ENCODE peak calls at places on chromosomes 1 and 21, in four cellular contexts. One of them, this sample, is unnamed.

GRCh38 chr1:85569122-85569521 is 11.4 kb upstream of the CCN1 start:
- DNase-seq in neuronal stem cell: no peak
- DNase-seq in mesendoderm: no peak
- DNase-seq in mesenchymal stem cell: peak; percentile 87
- DNase-seq in this sample: peak; percentile 90

GRCh38 chr1:7002728-7003127 is 217.5 kb downstream of the CAMTA1 start:
- DNase-seq in neuronal stem cell: no peak
- DNase-seq in mesendoderm: peak; percentile 11
- DNase-seq in mesenchymal stem cell: no peak
- DNase-seq in this sample: no peak

GRCh38 chr1:45205000-45205909 is 1.1 kb downstream of the ZSWIM5 start:
- DNase-seq in neuronal stem cell: peak; percentile 62
- DNase-seq in mesendoderm: peak; percentile 65
- DNase-seq in mesenchymal stem cell: peak; percentile 45
- DNase-seq in this sample: peak; percentile 34

GRCh38 chr21:36756527-36756926 is 57.6 kb downstream of the SIM2 start:
- DNase-seq in neuronal stem cell: no peak
- DNase-seq in mesendoderm: peak; percentile 49
- DNase-seq in mesenchymal stem cell: peak; percentile 90
- DNase-seq in this sample: peak; percentile 83

GRCh38 chr1:227318852-227319607 is 738 bp upstream of the CDC42BPA start:
- DNase-seq in neuronal stem cell: peak; percentile 64
- DNase-seq in mesendoderm: peak; percentile 96
- DNase-seq in mesenchymal stem cell: peak; percentile 79
- DNase-seq in this sample: peak; percentile 56

GRCh38 chr1:4736254-4736653 is 81.8 kb downstream of the AJAP1 start:
- DNase-seq in neuronal stem cell: no peak
- DNase-seq in mesendoderm: no peak
- DNase-seq in mesenchymal stem cell: no peak
- DNase-seq in this sample: no peak

GRCh38 chr1:156801409-156802121 is 15.1 kb downstream of the SH2D2A start:
- DNase-seq in neuronal stem cell: no peak
- DNase-seq in mesendoderm: no peak
- DNase-seq in mesenchymal stem cell: peak; percentile 36
- DNase-seq in this sample: peak; percentile 54

GRCh38 chr1:229275005-229275404 is 4.1 kb downstream of the RAB4A start:
- DNase-seq in neuronal stem cell: no peak
- DNase-seq in mesendoderm: no peak
- DNase-seq in mesenchymal stem cell: no peak
- DNase-seq in this sample: no peak

GRCh38 chr1:36083635-36084501 is at the start of gene TEKT2:
- DNase-seq in neuronal stem cell: peak; percentile 89
- DNase-seq in mesendoderm: peak; percentile 88
- DNase-seq in mesenchymal stem cell: peak; percentile 76
- DNase-seq in this sample: no peak

GRCh38 chr21:35658242-35658641 is 402.1 kb downstream of the SETD4 start:
- DNase-seq in neuronal stem cell: no peak
- DNase-seq in mesendoderm: no peak
- DNase-seq in mesenchymal stem cell: peak; percentile 17
- DNase-seq in this sample: peak; percentile 89

GRCh38 chr1:248404024-248404423 is 1.2 kb downstream of the OR2T1 start:
- DNase-seq in neuronal stem cell: peak; percentile 38
- DNase-seq in mesendoderm: peak; percentile 72
- DNase-seq in mesenchymal stem cell: peak; percentile 14
- DNase-seq in this sample: peak; percentile 19

GRCh38 chr1:57024855-57025254 is 59.0 kb upstream of the C8B start:
- DNase-seq in neuronal stem cell: no peak
- DNase-seq in mesendoderm: no peak
- DNase-seq in mesenchymal stem cell: no peak
- DNase-seq in this sample: no peak

GRCh38 chr1:84164567-84165021 is 20.5 kb downstream of the PRKACB start:
- DNase-seq in neuronal stem cell: no peak
- DNase-seq in mesendoderm: no peak
- DNase-seq in mesenchymal stem cell: no peak
- DNase-seq in this sample: no peak

GRCh38 chr1:66207484-66207883 is 326.5 kb upstream of the SGIP1 start:
- DNase-seq in neuronal stem cell: no peak
- DNase-seq in mesendoderm: no peak
- DNase-seq in mesenchymal stem cell: peak; percentile 29
- DNase-seq in this sample: peak; percentile 73

GRCh38 chr1:27529638-27530018 is 39.7 kb upstream of the WASF2 start:
- DNase-seq in neuronal stem cell: no peak
- DNase-seq in mesendoderm: no peak
- DNase-seq in mesenchymal stem cell: no peak
- DNase-seq in this sample: no peak

GRCh38 chr1:46522184-46522968 is 29.1 kb downstream of the KNCN start:
- DNase-seq in neuronal stem cell: no peak
- DNase-seq in mesendoderm: no peak
- DNase-seq in mesenchymal stem cell: no peak
- DNase-seq in this sample: peak; percentile 45

GRCh38 chr1:157948547-157949152 is 44.8 kb upstream of the KIRREL1 start:
- DNase-seq in neuronal stem cell: peak; percentile 46
- DNase-seq in mesendoderm: peak; percentile 88
- DNase-seq in mesenchymal stem cell: peak; percentile 20
- DNase-seq in this sample: peak; percentile 42

GRCh38 chr21:45618287-45618686 is 25.2 kb upstream of the PCBP3 start:
- DNase-seq in neuronal stem cell: no peak
- DNase-seq in mesendoderm: no peak
- DNase-seq in mesenchymal stem cell: peak; percentile 41
- DNase-seq in this sample: peak; percentile 47

GRCh38 chr1:205512059-205513045 is 7.9 kb downstream of the CDK18 start:
- DNase-seq in neuronal stem cell: no peak
- DNase-seq in mesendoderm: peak; percentile 48
- DNase-seq in mesenchymal stem cell: no peak
- DNase-seq in this sample: peak; percentile 11

GRCh38 chr1:1179983-1180861 is 6.5 kb downstream of the TTLL10 start:
- DNase-seq in neuronal stem cell: no peak
- DNase-seq in mesendoderm: no peak
- DNase-seq in mesenchymal stem cell: no peak
- DNase-seq in this sample: no peak

GRCh38 chr1:248152056-248152827 is 7.3 kb downstream of the OR2M5 start:
- DNase-seq in neuronal stem cell: no peak
- DNase-seq in mesendoderm: no peak
- DNase-seq in mesenchymal stem cell: no peak
- DNase-seq in this sample: no peak

GRCh38 chr1:83547903-83548302 is 451.0 kb downstream of the TTLL7 start:
- DNase-seq in neuronal stem cell: no peak
- DNase-seq in mesendoderm: no peak
- DNase-seq in mesenchymal stem cell: no peak
- DNase-seq in this sample: peak; percentile 2

GRCh38 chr1:231603598-231604275 is 22.9 kb upstream of the DISC1 start:
- DNase-seq in neuronal stem cell: peak; percentile 42
- DNase-seq in mesendoderm: peak; percentile 77
- DNase-seq in mesenchymal stem cell: peak; percentile 81
- DNase-seq in this sample: peak; percentile 54

GRCh38 chr21:15009964-15010363 is 54.8 kb downstream of the NRIP1 start:
- DNase-seq in neuronal stem cell: no peak
- DNase-seq in mesendoderm: no peak
- DNase-seq in mesenchymal stem cell: no peak
- DNase-seq in this sample: peak; percentile 91

GRCh38 chr1:32759521-32759980 is 57.0 kb upstream of the SYNC start:
- DNase-seq in neuronal stem cell: no peak
- DNase-seq in mesendoderm: peak; percentile 68
- DNase-seq in mesenchymal stem cell: no peak
- DNase-seq in this sample: no peak

GRCh38 chr1:168476588-168477379 is 67.0 kb downstream of the XCL2 start:
- DNase-seq in neuronal stem cell: no peak
- DNase-seq in mesendoderm: peak; percentile 53
- DNase-seq in mesenchymal stem cell: no peak
- DNase-seq in this sample: no peak

GRCh38 chr1:87219626-87220025 is 109.1 kb upstream of the LMO4 start:
- DNase-seq in neuronal stem cell: no peak
- DNase-seq in mesendoderm: no peak
- DNase-seq in mesenchymal stem cell: no peak
- DNase-seq in this sample: no peak

GRCh38 chr1:62782197-62782886 is 1.6 kb upstream of the ATG4C start:
- DNase-seq in neuronal stem cell: no peak
- DNase-seq in mesendoderm: no peak
- DNase-seq in mesenchymal stem cell: peak; percentile 67
- DNase-seq in this sample: peak; percentile 66

GRCh38 chr1:43861337-43861736 is 72.3 kb upstream of the ARTN start:
- DNase-seq in neuronal stem cell: no peak
- DNase-seq in mesendoderm: no peak
- DNase-seq in mesenchymal stem cell: peak; percentile 41
- DNase-seq in this sample: peak; percentile 79

GRCh38 chr1:30303387-30303786 is 420.0 kb downstream of the MATN1 start:
- DNase-seq in neuronal stem cell: no peak
- DNase-seq in mesendoderm: no peak
- DNase-seq in mesenchymal stem cell: no peak
- DNase-seq in this sample: no peak

GRCh38 chr1:58438468-58438867 is 108.1 kb downstream of the OMA1 start:
- DNase-seq in neuronal stem cell: no peak
- DNase-seq in mesendoderm: no peak
- DNase-seq in mesenchymal stem cell: no peak
- DNase-seq in this sample: no peak

GRCh38 chr1:202586018-202586821 is 124.0 kb downstream of the SYT2 start:
- DNase-seq in neuronal stem cell: no peak
- DNase-seq in mesendoderm: peak; percentile 88
- DNase-seq in mesenchymal stem cell: peak; percentile 68
- DNase-seq in this sample: peak; percentile 38

GRCh38 chr1:69246109-69246508 is 321.6 kb upstream of the LRRC7 start:
- DNase-seq in neuronal stem cell: no peak
- DNase-seq in mesendoderm: peak; percentile 87
- DNase-seq in mesenchymal stem cell: no peak
- DNase-seq in this sample: no peak

GRCh38 chr1:185646202-185646683 is 87.9 kb upstream of the HMCN1 start:
- DNase-seq in neuronal stem cell: peak; percentile 81
- DNase-seq in mesendoderm: peak; percentile 99
- DNase-seq in mesenchymal stem cell: peak; percentile 91
- DNase-seq in this sample: peak; percentile 98

GRCh38 chr1:45423907-45424678 is 66.9 kb downstream of the TESK2 start:
- DNase-seq in neuronal stem cell: no peak
- DNase-seq in mesendoderm: no peak
- DNase-seq in mesenchymal stem cell: peak; percentile 71
- DNase-seq in this sample: peak; percentile 13

GRCh38 chr1:181192277-181192676 is 103.8 kb downstream of the IER5 start:
- DNase-seq in neuronal stem cell: no peak
- DNase-seq in mesendoderm: no peak
- DNase-seq in mesenchymal stem cell: no peak
- DNase-seq in this sample: no peak

DNA sequence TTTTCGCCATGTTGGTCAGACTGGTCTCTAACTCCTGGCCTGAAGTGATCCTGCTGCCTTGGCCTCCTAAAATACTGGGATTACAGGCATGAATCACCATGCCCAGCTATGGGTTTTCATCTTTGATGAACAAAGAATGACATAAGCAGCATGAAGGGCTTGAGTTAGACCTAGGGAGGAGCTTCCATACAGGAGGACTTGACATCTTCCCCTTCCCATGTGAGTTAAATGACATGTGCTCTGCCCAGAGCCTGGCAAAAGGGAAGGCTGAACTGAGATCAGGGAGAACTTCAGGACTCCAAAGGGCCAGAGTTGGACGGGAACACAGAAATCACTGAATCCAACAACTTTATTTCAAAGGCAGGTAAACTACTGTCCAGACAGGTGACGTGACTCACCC is 7.4 kb downstream of the NHLH1 start:
- DNase-seq in neuronal stem cell: no peak
- DNase-seq in mesendoderm: no peak
- DNase-seq in mesenchymal stem cell: no peak
- DNase-seq in this sample: no peak
- H2BK120ac ChIP-seq in neuronal stem cell: no peak overlapping the region
- H2BK120ac ChIP-seq in mesendoderm: no peak overlapping the region
- H2BK120ac ChIP-seq in mesenchymal stem cell: no peak overlapping the region
- H2BK120ac ChIP-seq in this sample: no peak overlapping the region

GRCh38 chr1:116666090-116666489 is 1.4 kb downstream of the IGSF3 start:
- DNase-seq in neuronal stem cell: no peak
- DNase-seq in mesendoderm: peak; percentile 56
- DNase-seq in mesenchymal stem cell: peak; percentile 11
- DNase-seq in this sample: no peak
- H3K4me3 ChIP-seq in neuronal stem cell: no peak overlapping the region
- H3K4me3 ChIP-seq in mesendoderm: no peak overlapping the region
- H3K4me3 ChIP-seq in mesenchymal stem cell: no peak overlapping the region
- H3K4me3 ChIP-seq in this sample: no peak overlapping the region

DNA sequence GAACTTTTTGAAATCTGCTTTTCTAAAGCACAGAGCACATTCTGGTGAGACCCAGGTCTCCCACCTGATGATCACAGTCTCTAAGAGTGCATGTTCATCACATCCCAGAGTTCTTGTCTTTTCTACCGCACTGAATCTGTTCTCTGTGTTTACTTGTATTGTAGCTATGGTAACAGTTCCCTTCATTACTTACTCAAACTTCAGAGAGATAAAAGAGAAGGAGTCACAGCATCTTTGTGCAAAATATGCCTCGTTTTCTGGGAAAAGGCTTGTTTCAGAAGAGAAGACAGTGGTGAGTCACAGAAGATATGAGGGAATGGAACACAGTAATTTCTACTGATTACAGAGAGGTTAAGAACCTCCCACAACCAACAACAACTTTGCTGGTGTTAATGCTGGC is 580.6 kb downstream of the PLA2G4A start:
- DNase-seq in neuronal stem cell: no peak
- DNase-seq in mesendoderm: peak; percentile 77
- DNase-seq in mesenchymal stem cell: peak; percentile 94
- DNase-seq in this sample: peak; percentile 73
- H2BK120ac ChIP-seq in neuronal stem cell: no peak overlapping the region
- H2BK120ac ChIP-seq in mesendoderm: peak overlapping the region; percentile 89
- H2BK120ac ChIP-seq in mesenchymal stem cell: no peak overlapping the region
- H2BK120ac ChIP-seq in this sample: peak overlapping the region; percentile 94

GRCh38 chr1:150018165-150018564 is 7.6 kb upstream of the OTUD7B start:
- DNase-seq in neuronal stem cell: no peak
- DNase-seq in mesendoderm: no peak
- DNase-seq in mesenchymal stem cell: no peak
- DNase-seq in this sample: no peak
- H3K4me3 ChIP-seq in neuronal stem cell: no peak overlapping the region
- H3K4me3 ChIP-seq in mesendoderm: no peak overlapping the region
- H3K4me3 ChIP-seq in mesenchymal stem cell: no peak overlapping the region
- H3K4me3 ChIP-seq in this sample: no peak overlapping the region

GRCh38 chr1:11981378-11982009 is 1.2 kb downstream of the MFN2 start:
- DNase-seq in neuronal stem cell: no peak
- DNase-seq in mesendoderm: no peak
- DNase-seq in mesenchymal stem cell: no peak
- DNase-seq in this sample: no peak

GRCh38 chr1:11979818-11980675 is at the start of gene MFN2:
- DNase-seq in neuronal stem cell: peak; percentile 97
- DNase-seq in mesendoderm: peak; percentile 99
- DNase-seq in mesenchymal stem cell: peak; percentile 98
- DNase-seq in this sample: peak; percentile 97

GRCh38 chr1:11979453-11979817 is 809 bp upstream of the MFN2 start:
- DNase-seq in neuronal stem cell: peak; percentile 5
- DNase-seq in mesendoderm: no peak
- DNase-seq in mesenchymal stem cell: no peak
- DNase-seq in this sample: no peak

GRCh38 chr1:11982010-11982392 is 1.8 kb downstream of the MFN2 start:
- DNase-seq in neuronal stem cell: no peak
- DNase-seq in mesendoderm: no peak
- DNase-seq in mesenchymal stem cell: no peak
- DNase-seq in this sample: peak; percentile 46

DNA sequence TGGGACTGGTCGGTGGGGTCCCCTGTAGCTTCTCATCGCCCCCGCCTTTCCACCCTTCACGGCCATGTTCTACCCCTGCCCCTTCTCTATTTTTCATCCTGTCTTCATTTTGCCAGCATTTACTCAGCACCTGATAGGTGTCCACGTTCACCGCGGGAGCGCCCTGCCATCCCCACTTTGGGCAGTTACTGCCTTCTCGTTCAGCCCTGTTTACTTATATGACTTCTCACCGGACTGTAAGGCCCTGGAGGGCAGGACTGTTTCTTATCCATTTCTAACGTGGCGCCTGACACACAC is 380 bp downstream of the MFN2 start:
- DNase-seq in neuronal stem cell: peak; percentile 9
- DNase-seq in mesendoderm: no peak
- DNase-seq in mesenchymal stem cell: no peak
- DNase-seq in this sample: no peak
- H2BK120ac ChIP-seq in neuronal stem cell: no peak overlapping the region
- H2BK120ac ChIP-seq in mesendoderm: no peak overlapping the region
- H2BK120ac ChIP-seq in mesenchymal stem cell: peak overlapping the region; percentile 80
- H2BK120ac ChIP-seq in this sample: no peak overlapping the region